ENCODE peak calls at places on chromosomes 4 and X, in five cellular contexts. V is CD8-positive, alpha-beta memory T cell; R is C1 segment of cervical spinal cord; H is NCI-H345; L is central memory CD8-positive, alpha-beta T cell. Q is an unnamed sample.

GRCh38 chr4:1604181-1604705 is 79.9 kb downstream of the FAM53A start:
- DNase-seq in V (peak), R (no peak), H (no peak), L (no peak), Q (no peak)

GRCh38 chr4:6371827-6372226 is 100.6 kb downstream of the PPP2R2C start:
- DNase-seq in V (no peak), R (no peak), H (no peak), L (no peak), Q (no peak)

GRCh38 chr4:1009647-1010521 is 1.5 kb upstream of the FGFRL1 start:
- DNase-seq in V (peak), R (peak), H (peak), L (peak), Q (peak)

GRCh38 chr4:109294468-109295020 is 7.9 kb downstream of the COL25A1 start:
- DNase-seq in V (no peak), R (no peak), H (no peak), L (no peak), Q (no peak)

GRCh38 chrX:139869796-139870195 is 63.1 kb downstream of the ATP11C start:
- DNase-seq in V (no peak), R (no peak), H (no peak), L (no peak), Q (no peak)

GRCh38 chrX:74422576-74423288 is 1.4 kb downstream of the SLC16A2 start:
- DNase-seq in V (no peak), R (peak), H (no peak), L (no peak), Q (peak)

GRCh38 chrX:131728295-131729145 is 184.6 kb downstream of the OR13H1 start:
- DNase-seq in V (no peak), R (no peak), H (no peak), L (no peak), Q (no peak)

GRCh38 chr4:138199568-138200235 is 42.4 kb downstream of the SLC7A11 start:
- DNase-seq in V (no peak), R (no peak), H (peak), L (no peak), Q (no peak)

GRCh38 chr4:182185491-182185890 is 57.7 kb upstream of the TENM3 start:
- DNase-seq in V (no peak), R (no peak), H (no peak), L (no peak), Q (no peak)

GRCh38 chrX:39201305-39201990 is 400.2 kb downstream of the MID1IP1 start:
- DNase-seq in V (no peak), R (no peak), H (no peak), L (no peak), Q (no peak)

GRCh38 chrX:16466640-16467432 is 183.1 kb upstream of the S100G start:
- DNase-seq in V (no peak), R (no peak), H (no peak), L (no peak), Q (peak)

GRCh38 chrX:45070116-45071007 is 130.3 kb downstream of the DIPK2B start:
- DNase-seq in V (no peak), R (no peak), H (peak), L (no peak), Q (peak)

GRCh38 chr4:98612318-98613250 is 45.8 kb downstream of the TSPAN5 start:
- DNase-seq in V (no peak), R (no peak), H (no peak), L (no peak), Q (no peak)

GRCh38 chr4:153260553-153261306 is 56.5 kb downstream of the TRIM2 start:
- DNase-seq in V (no peak), R (peak), H (no peak), L (no peak), Q (no peak)

GRCh38 chrX:71652405-71652804 is 14.9 kb upstream of the LOC101059915 start:
- DNase-seq in V (peak), R (no peak), H (peak), L (no peak), Q (peak)

GRCh38 chr4:10006604-10007435 is 14.5 kb downstream of the SLC2A9 start:
- DNase-seq in V (no peak), R (no peak), H (no peak), L (no peak), Q (no peak)

GRCh38 chr4:11424000-11424399 is 4.7 kb downstream of the HS3ST1 start:
- DNase-seq in V (no peak), R (peak), H (peak), L (no peak), Q (no peak)

Q was measured in HTR-8/SVneo.